ENCODE peak calls at places on chromosomes 16 and 17, in four cellular contexts. A is cardiac fibroblast, Z is lower leg skin, C is brain microvascular endothelial cell. K is an unnamed sample.

GRCh38 chr16:48616571-48616970 is 6.6 kb upstream of the N4BP1 start:
- DNase-seq in A (no peak), Z (peak), C (no peak), K (no peak)

GRCh38 chr17:41421116-41421515 is 3.3 kb downstream of the KRT37 start:
- DNase-seq in A (peak), Z (no peak), C (no peak), K (peak)

GRCh38 chr16:2156025-2156848 is 655 bp downstream of the TRAF7 start:
- DNase-seq in A (peak), Z (no peak), C (peak), K (peak)

GRCh38 chr17:44968225-44969143 is at the start of gene C1QL1:
- DNase-seq in A (peak), Z (peak), C (peak), K (peak)

GRCh38 chr17:76202516-76202915 is 37.8 kb downstream of the RNF157 start:
- DNase-seq in A (no peak), Z (no peak), C (peak), K (peak)

GRCh38 chr16:27475561-27475960 is 73.6 kb downstream of the IL21R start:
- DNase-seq in A (peak), Z (no peak), C (peak), K (peak)

GRCh38 chr16:19479302-19479721 is 42.6 kb downstream of the GDE1 start:
- DNase-seq in A (no peak), Z (no peak), C (no peak), K (no peak)

GRCh38 chr17:74949455-74950115 is 13.9 kb downstream of the OTOP3 start:
- DNase-seq in A (no peak), Z (no peak), C (no peak), K (no peak)

GRCh38 chr17:55283256-55283965 is 18.7 kb downstream of the HLF start:
- DNase-seq in A (no peak), Z (no peak), C (no peak), K (no peak)

GRCh38 chr16:6644916-6645315 is 687.7 kb upstream of the RBFOX1 start:
- DNase-seq in A (no peak), Z (no peak), C (no peak), K (no peak)

GRCh38 chr17:57626520-57627210 is 118.4 kb downstream of the CCDC182 start:
- DNase-seq in A (no peak), Z (no peak), C (no peak), K (no peak)

GRCh38 chr16:53132406-53132805 is 77.6 kb downstream of the CHD9 start:
- DNase-seq in A (peak), Z (no peak), C (no peak), K (peak)

GRCh38 chr17:79843917-79844815 is 4.9 kb upstream of the CBX4 start:
- DNase-seq in A (peak), Z (peak), C (no peak), K (peak)

GRCh38 chr16:8863594-8864424 is 5.0 kb downstream of the CARHSP1 start:
- DNase-seq in A (no peak), Z (no peak), C (no peak), K (no peak)

GRCh38 chr17:15510361-15510760 is 42.9 kb upstream of the CDRT4 start:
- DNase-seq in A (peak), Z (no peak), C (peak), K (peak)

GRCh38 chr16:1545044-1545736 is 11.7 kb downstream of the TMEM204 start:
- DNase-seq in A (no peak), Z (no peak), C (no peak), K (peak)

GRCh38 chr17:14038206-14038605 is 31.1 kb upstream of the COX10 start:
- DNase-seq in A (peak), Z (no peak), C (peak), K (peak)

GRCh38 chr17:77700165-77700881 is 258.2 kb upstream of the TNRC6C start:
- DNase-seq in A (no peak), Z (peak), C (no peak), K (no peak)

GRCh38 chr17:59619313-59620063 is at the start of gene CLTC:
- DNase-seq in A (peak), Z (peak), C (peak), K (peak)

GRCh38 chr16:1156111-1156982 is 3.4 kb downstream of the CACNA1H start:
- DNase-seq in A (no peak), Z (no peak), C (no peak), K (no peak)

GRCh38 chr17:81482673-81483072 is 29.9 kb downstream of the ACTG1 start:
- DNase-seq in A (no peak), Z (no peak), C (no peak), K (peak)

GRCh38 chr16:72241930-72242329 is 70.0 kb upstream of the PMFBP1 start:
- DNase-seq in A (peak), Z (no peak), C (peak), K (peak)

GRCh38 chr16:30761427-30761927 is 385 bp downstream of the CFAP119 start:
- DNase-seq in A (peak), Z (no peak), C (no peak), K (peak)

GRCh38 chr17:66964930-66965800 is 658 bp downstream of the CACNG4 start:
- DNase-seq in A (no peak), Z (no peak), C (no peak), K (no peak)

GRCh38 chr16:1379054-1379862 is 27.5 kb downstream of the GNPTG start:
- DNase-seq in A (peak), Z (peak), C (peak), K (peak)

GRCh38 chr17:29866746-29867404 is 63.2 kb downstream of the SSH2 start:
- DNase-seq in A (no peak), Z (no peak), C (no peak), K (no peak)

GRCh38 chr16:77556203-77556602 is 121.4 kb upstream of the ADAMTS18 start:
- DNase-seq in A (no peak), Z (no peak), C (no peak), K (no peak)

GRCh38 chr16:12456355-12456754 is 347.3 kb downstream of the CPPED1 start:
- DNase-seq in A (no peak), Z (no peak), C (no peak), K (no peak)

GRCh38 chr16:68802190-68802589 is 41.1 kb upstream of the TANGO6 start:
- DNase-seq in A (peak), Z (no peak), C (peak), K (peak)

GRCh38 chr16:50152386-50152806 is 710 bp upstream of the TENT4B start:
- DNase-seq in A (no peak), Z (peak), C (no peak), K (peak)

GRCh38 chr16:48629016-48629415 is 19.0 kb upstream of the N4BP1 start:
- DNase-seq in A (no peak), Z (peak), C (no peak), K (no peak)

GRCh38 chr17:63946440-63947363 is 14.6 kb upstream of the CD79B start:
- DNase-seq in A (peak), Z (no peak), C (peak), K (peak)

GRCh38 chr17:40963838-40964237 is 2.9 kb downstream of the KRT39 start:
- DNase-seq in A (peak), Z (no peak), C (no peak), K (peak)

GRCh38 chr17:41880130-41880529 is 14.9 kb upstream of the KLHL11 start:
- DNase-seq in A (no peak), Z (no peak), C (no peak), K (no peak)

GRCh38 chr16:2820836-2821482 is 3.9 kb downstream of the PRSS21 start:
- DNase-seq in A (no peak), Z (no peak), C (no peak), K (no peak)

GRCh38 chr16:82232806-82233205 is 62.8 kb upstream of the MPHOSPH6 start:
- DNase-seq in A (no peak), Z (no peak), C (no peak), K (no peak)
- H3K4me3 ChIP-seq in A (no peak), Z (no peak), C (no peak), K (no peak)

GRCh38 chr16:88993006-88993787 is 16.2 kb upstream of the CBFA2T3 start:
- DNase-seq in A (no peak), Z (no peak), C (no peak), K (no peak)
- H3K4me3 ChIP-seq in A (no peak), Z (no peak), C (no peak), K (no peak)

GRCh38 chr17:70168979-70169706 is at the start of gene KCNJ2:
- DNase-seq in A (peak), Z (peak), C (peak), K (peak)
- H3K4me3 ChIP-seq in A (peak), Z (peak), C (peak), K (peak)

GRCh38 chr17:48593840-48594411 is 347 bp upstream of the HOXB5 start:
- DNase-seq in A (peak), Z (peak), C (peak), K (peak)

GRCh38 chr17:48596000-48596734 is 2.6 kb upstream of the HOXB5 start:
- DNase-seq in A (no peak), Z (no peak), C (no peak), K (no peak)

GRCh38 chr17:48595107-48595999 is 1.8 kb upstream of the HOXB5 start:
- DNase-seq in A (no peak), Z (no peak), C (no peak), K (no peak)

GRCh38 chr17:48593126-48593829 is at the start of gene HOXB5:
- DNase-seq in A (no peak), Z (peak), C (no peak), K (peak)

DNA sequence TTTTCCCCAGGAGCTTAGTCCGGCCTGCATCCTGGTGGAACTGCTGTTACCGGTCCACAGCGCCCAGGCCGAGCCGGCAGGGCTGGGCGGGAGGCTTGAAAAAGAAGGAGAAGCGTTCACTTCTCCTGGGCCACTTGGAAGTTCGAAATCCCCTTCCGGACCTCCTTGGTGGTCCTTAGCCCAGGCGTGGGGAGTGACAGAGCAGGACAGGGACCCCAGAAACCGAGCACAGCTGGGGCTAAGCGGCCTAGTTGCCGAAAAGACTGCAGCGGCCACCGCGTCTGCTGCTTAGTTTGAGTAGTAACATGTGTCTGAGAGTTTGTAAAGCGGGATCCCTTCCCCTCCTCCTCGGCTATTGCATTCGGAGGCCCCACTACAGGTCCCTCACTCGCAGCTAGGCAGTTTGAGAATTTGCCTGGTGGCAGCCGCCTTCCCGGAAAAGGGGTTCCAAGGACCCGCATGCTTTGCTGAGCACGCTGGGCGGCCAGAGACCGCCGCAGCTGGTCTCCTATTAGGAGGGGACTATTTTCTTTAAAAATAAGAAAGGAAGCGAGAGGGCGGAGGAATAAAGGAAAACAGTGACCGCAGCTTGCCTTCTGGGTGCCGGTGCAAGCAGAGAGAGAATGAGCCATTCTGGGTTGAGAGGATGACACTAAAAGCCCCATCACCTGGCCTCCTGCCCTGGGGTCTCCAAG is 980 bp upstream of the HOXB5 start:
- DNase-seq in A (no peak), Z (no peak), C (no peak), K (no peak)
- H3K4me3 ChIP-seq in A (no peak), Z (no peak), C (no peak), K (no peak)

GRCh38 chr17:49132699-49133364 is at the start of gene B4GALNT2:
- DNase-seq in A (no peak), Z (no peak), C (no peak), K (no peak)

GRCh38 chr17:49136335-49136734 is 3.8 kb downstream of the B4GALNT2 start:
- DNase-seq in A (no peak), Z (no peak), C (no peak), K (no peak)

GRCh38 chr17:49130891-49131290 is 1.7 kb upstream of the B4GALNT2 start:
- DNase-seq in A (no peak), Z (no peak), C (no peak), K (no peak)

DNA sequence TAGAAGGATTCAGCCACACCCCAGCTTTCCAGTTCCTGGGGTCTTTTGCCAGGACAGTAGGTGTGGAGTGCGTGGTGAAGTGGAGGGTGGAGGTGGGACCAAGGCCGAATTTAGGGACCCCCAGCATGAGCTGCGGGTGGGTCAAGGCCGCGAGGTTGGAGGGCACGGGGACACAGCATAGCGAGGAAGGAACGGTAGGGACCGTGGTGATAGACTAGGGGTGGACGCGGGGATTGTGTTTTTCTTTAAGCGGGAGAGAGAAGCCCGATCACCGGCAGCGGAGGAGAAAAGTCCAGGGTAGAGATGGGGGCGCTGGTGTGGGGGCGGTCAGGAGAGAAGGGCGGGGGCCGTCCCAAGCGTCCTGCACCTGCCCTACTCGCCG is 261 bp upstream of the B4GALNT2 start:
- DNase-seq in A (no peak), Z (no peak), C (no peak), K (no peak)
- H3K4me3 ChIP-seq in A (peak), Z (no peak), C (peak), K (peak)

DNA sequence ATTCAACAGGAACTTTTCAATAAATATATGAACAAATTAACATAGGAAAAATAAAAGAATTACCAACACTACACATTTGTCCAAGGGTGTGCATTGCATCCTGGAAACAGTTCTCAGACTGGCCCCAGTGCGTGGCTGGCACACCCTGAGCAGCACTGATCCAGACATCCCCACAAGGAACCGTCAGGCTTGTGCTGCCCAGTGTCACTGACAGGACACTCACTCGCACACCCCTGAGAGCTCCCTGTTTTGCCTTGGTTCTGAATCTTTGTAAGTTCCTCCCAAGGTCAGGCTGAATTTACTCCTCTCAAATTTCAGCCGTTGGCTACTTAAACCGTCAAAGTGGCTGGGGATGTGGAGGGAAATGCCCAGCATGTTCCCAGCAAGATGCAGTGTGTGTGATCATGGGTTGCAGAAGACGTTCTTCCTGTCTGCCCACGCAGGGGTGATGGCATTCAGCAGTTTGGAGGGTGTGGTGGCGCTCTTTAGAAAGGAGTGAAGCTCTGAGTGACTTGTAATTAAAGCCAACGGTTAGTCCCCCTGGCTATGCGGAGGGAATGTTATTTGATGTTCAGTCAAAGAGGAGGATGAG is 1.7 kb downstream of the MT2A start:
- DNase-seq in A (peak), Z (no peak), C (peak), K (peak)
- H3K4me3 ChIP-seq in A (peak), Z (no peak), C (peak), K (peak)

GRCh38 chr17:4159761-4160160 is 16.8 kb downstream of the CYB5D2 start:
- DNase-seq in A (no peak), Z (no peak), C (no peak), K (no peak)

GRCh38 chr17:4161179-4161559 is 18.2 kb downstream of the CYB5D2 start:
- DNase-seq in A (peak), Z (no peak), C (peak), K (peak)

GRCh38 chr17:4162366-4162765 is 19.4 kb downstream of the CYB5D2 start:
- DNase-seq in A (no peak), Z (no peak), C (no peak), K (peak)

GRCh38 chr17:4161560-4162221 is 18.7 kb downstream of the CYB5D2 start:
- DNase-seq in A (no peak), Z (no peak), C (no peak), K (peak)

GRCh38 chr17:4160294-4160859 is 17.4 kb downstream of the CYB5D2 start:
- DNase-seq in A (no peak), Z (no peak), C (no peak), K (no peak)
- H3K4me3 ChIP-seq in A (no peak), Z (no peak), C (no peak), K (no peak)

DNA sequence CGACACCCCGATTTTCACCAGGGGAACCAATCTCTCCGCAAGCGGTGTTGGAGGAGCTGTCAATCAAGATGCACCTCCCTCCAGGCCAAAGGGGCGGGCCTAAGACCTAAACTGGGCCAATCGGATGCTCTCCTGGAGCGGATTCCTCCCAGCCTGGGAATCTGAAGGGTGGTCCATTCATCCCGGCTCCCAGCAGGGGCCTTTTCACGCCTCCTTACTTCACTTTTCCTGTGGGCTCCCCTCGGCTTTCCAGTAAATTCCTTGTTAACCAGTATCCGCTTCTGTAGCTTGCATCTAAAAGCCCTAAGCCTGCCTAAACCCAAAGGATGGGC is 17.1 kb downstream of the C16orf74 start:
- DNase-seq in A (peak), Z (no peak), C (peak), K (peak)
- H3K4me3 ChIP-seq in A (no peak), Z (no peak), C (no peak), K (no peak)